ENCODE peak calls at places on chromosomes 6 and 20, in five cellular contexts. D is GM23338, P is upper lobe of right lung, R is fibroblast of lung, B is HCT116. L is an unnamed sample.

GRCh38 chr6:151679941-151680340 is 127.5 kb upstream of the ESR1 start:
- DNase-seq in D (no peak), P (no peak), R (no peak), B (no peak), L (no peak)

GRCh38 chr6:143939364-143939763 is 68.7 kb downstream of the PLAGL1 start:
- DNase-seq in D (no peak), P (no peak), R (no peak), B (no peak), L (no peak)

GRCh38 chr6:125843593-125843992 is 52.8 kb downstream of the NCOA7 start:
- DNase-seq in D (no peak), P (no peak), R (no peak), B (no peak), L (no peak)

GRCh38 chr6:129513471-129513870 is 196.5 kb downstream of the ARHGAP18 start:
- DNase-seq in D (no peak), P (no peak), R (peak; percentile 61), B (no peak), L (no peak)

GRCh38 chr20:59412896-59413295 is 112.5 kb downstream of the EDN3 start:
- DNase-seq in D (peak; percentile 54), P (no peak), R (no peak), B (no peak), L (peak; percentile 34)

GRCh38 chr6:125598422-125598821 is 151.0 kb upstream of the HEY2 start:
- DNase-seq in D (no peak), P (peak; percentile 80), R (peak; percentile 39), B (no peak), L (peak; percentile 50)

GRCh38 chr6:71404145-71404966 is 115.7 kb downstream of the OGFRL1 start:
- DNase-seq in D (peak; percentile 62), P (no peak), R (peak; percentile 93), B (peak; percentile 51), L (no peak)

GRCh38 chr6:61809004-61809595 is 476.9 kb downstream of the KHDRBS2 start:
- DNase-seq in D (peak; percentile 60), P (no peak), R (no peak), B (no peak), L (peak; percentile 26)

GRCh38 chr20:5095931-5096330 is 23.8 kb downstream of the PCNA start:
- DNase-seq in D (no peak), P (no peak), R (no peak), B (no peak), L (no peak)

GRCh38 chr20:35663516-35663812 is 1.2 kb downstream of the CPNE1 start:
- DNase-seq in D (no peak), P (no peak), R (peak; percentile 39), B (no peak), L (no peak)

GRCh38 chr20:62571667-62572344 is 70.5 kb upstream of the SLCO4A1 start:
- DNase-seq in D (peak; percentile 61), P (no peak), R (no peak), B (peak; percentile 35), L (no peak)

GRCh38 chr20:44618318-44618731 is 33.2 kb downstream of the ADA start:
- DNase-seq in D (no peak), P (peak; percentile 66), R (no peak), B (no peak), L (no peak)

GRCh38 chr6:113011803-113012202 is 664.7 kb downstream of the RFPL4B start:
- DNase-seq in D (no peak), P (no peak), R (peak; percentile 44), B (no peak), L (no peak)

GRCh38 chr6:139114741-139115140 is 20.1 kb upstream of the HECA start:
- DNase-seq in D (no peak), P (no peak), R (no peak), B (no peak), L (no peak)

GRCh38 chr6:45724511-45724910 is 291.1 kb downstream of the CLIC5 start:
- DNase-seq in D (no peak), P (no peak), R (peak; percentile 84), B (peak; percentile 26), L (peak; percentile 32)

GRCh38 chr20:18190466-18191233 is 53.0 kb downstream of the KAT14 start:
- DNase-seq in D (peak; percentile 51), P (no peak), R (no peak), B (no peak), L (no peak)

GRCh38 chr6:141675957-141676356 is 456.8 kb upstream of the GJE1 start:
- DNase-seq in D (no peak), P (no peak), R (peak; percentile 15), B (peak; percentile 18), L (no peak)

GRCh38 chr20:23049933-23050838 is 714 bp upstream of the THBD start:
- DNase-seq in D (peak; percentile 53), P (peak; percentile 83), R (no peak), B (no peak), L (peak; percentile 62)

GRCh38 chr6:16129623-16130243 is 847 bp downstream of the MYLIP start:
- DNase-seq in D (peak; percentile 36), P (peak; percentile 79), R (peak; percentile 9), B (no peak), L (no peak)

GRCh38 chr6:138885156-138885819 is 89.4 kb downstream of the ECT2L start:
- DNase-seq in D (peak; percentile 32), P (no peak), R (no peak), B (no peak), L (no peak)

GRCh38 chr6:125571207-125571740 is 178.2 kb upstream of the HEY2 start:
- DNase-seq in D (no peak), P (no peak), R (peak; percentile 6), B (no peak), L (no peak)

GRCh38 chr6:16402501-16402900 is 164.1 kb downstream of the GMPR start:
- DNase-seq in D (no peak), P (no peak), R (no peak), B (no peak), L (peak; percentile 29)

GRCh38 chr6:75438186-75438880 is 55.3 kb downstream of the FILIP1 start:
- DNase-seq in D (no peak), P (no peak), R (no peak), B (no peak), L (no peak)

GRCh38 chr20:18266282-18266681 is 22.0 kb upstream of the ZNF133 start:
- DNase-seq in D (no peak), P (no peak), R (no peak), B (no peak), L (no peak)

GRCh38 chr6:52994789-52995078 is 350 bp downstream of the GSTA4 start:
- DNase-seq in D (peak; percentile 57), P (peak; percentile 77), R (peak; percentile 43), B (no peak), L (peak; percentile 53)

GRCh38 chr6:131952886-131953509 is 1.8 kb upstream of the CCN2 start:
- DNase-seq in D (peak; percentile 87), P (no peak), R (no peak), B (no peak), L (no peak)

GRCh38 chr6:25952535-25952934 is 10.1 kb upstream of the TRIM38 start:
- DNase-seq in D (no peak), P (no peak), R (no peak), B (no peak), L (peak; percentile 26)

GRCh38 chr6:26383624-26384417 is 913 bp downstream of the BTN2A2 start:
- DNase-seq in D (peak; percentile 68), P (no peak), R (peak; percentile 62), B (no peak), L (peak; percentile 51)

GRCh38 chr20:33827109-33827508 is 16.0 kb downstream of the CHMP4B start:
- DNase-seq in D (no peak), P (no peak), R (no peak), B (no peak), L (no peak)
- H3K27ac ChIP-seq in D (peak overlapping the region; percentile 0), P (no peak overlapping the region), R (no peak overlapping the region), B (no peak overlapping the region), L (peak overlapping the region; percentile 84)

GRCh38 chr6:33279257-33279695 is 2.4 kb downstream of the B3GALT4 start:
- DNase-seq in D (no peak), P (no peak), R (no peak), B (no peak), L (no peak)
- H3K27ac ChIP-seq in D (no peak overlapping the region), P (no peak overlapping the region), R (no peak overlapping the region), B (peak overlapping the region; percentile 82), L (no peak overlapping the region)

DNA sequence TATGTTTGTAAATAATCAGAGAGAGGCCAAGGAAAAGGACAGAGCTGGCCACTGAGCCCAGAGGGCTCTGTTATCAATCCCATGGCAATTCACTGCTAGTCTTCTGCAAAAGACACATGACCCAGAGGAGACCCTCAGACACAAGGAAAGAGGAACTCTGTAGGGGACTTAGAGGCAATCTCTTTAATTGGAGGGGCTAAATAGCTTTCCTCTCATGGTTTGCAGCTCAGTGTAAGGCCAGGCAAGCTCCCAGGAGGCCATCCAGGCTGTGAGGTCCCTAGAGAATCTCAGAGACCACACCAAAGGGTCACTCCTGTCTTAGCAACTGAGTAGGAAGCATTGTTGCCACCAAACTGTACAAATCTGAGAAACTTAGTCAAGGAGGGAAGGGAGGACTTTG is 10.0 kb upstream of the HLA-DOA start:
- DNase-seq in D (no peak), P (no peak), R (no peak), B (no peak), L (no peak)
- H3K27ac ChIP-seq in D (no peak overlapping the region), P (peak overlapping the region; percentile 92), R (no peak overlapping the region), B (no peak overlapping the region), L (peak overlapping the region; percentile 40)

DNA sequence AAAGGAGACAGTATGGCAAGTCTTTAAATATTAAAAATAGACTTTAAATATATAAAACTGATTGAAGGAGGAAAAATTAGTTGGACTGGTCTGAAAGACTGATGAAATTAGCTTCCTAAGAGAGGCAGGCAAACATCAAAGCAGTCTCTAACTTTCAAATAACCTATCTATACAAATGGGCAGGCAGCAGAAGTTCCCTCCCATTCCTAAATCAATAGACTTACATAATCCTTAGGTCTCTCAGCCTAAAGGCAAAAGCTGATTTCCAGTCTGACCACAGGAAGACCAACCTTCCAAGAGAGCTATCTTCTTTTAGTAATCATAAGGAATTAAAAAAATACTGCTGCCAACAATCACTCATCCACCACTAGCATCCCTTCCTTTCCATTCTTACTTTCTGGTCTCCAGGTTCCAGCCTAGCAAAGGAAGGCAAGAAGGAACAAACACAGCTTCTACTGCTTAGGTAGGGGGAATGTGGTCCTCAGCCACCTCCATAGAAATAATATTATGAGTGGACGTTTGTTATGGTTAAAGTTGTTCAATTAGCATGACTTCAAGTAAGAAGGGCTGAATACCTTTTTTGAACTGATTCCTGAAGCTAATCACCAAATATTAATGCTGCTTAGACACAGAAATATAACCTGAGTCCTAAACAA is 44.1 kb downstream of the SESN1 start:
- DNase-seq in D (no peak), P (no peak), R (no peak), B (no peak), L (no peak)
- H3K27ac ChIP-seq in D (no peak overlapping the region), P (no peak overlapping the region), R (no peak overlapping the region), B (no peak overlapping the region), L (no peak overlapping the region)

L was measured in hepatocyte.